ENCODE peak calls at places on chromosomes 3 and 15, in seven cellular contexts. W is GM23248, D is hepatocyte, T is GM23338, H is PC-3, I is HCT116, X is MM.1S. U is an unnamed sample. For H3K27me3, the result is how much of the 10 kb centered on the place peaks cover.

GRCh38 chr3:77869423-77869822 is 829.5 kb downstream of the ROBO2 start:
- DNase-seq in W (no peak), D (no peak), T (no peak), H (no peak), I (no peak), X (no peak), U (no peak)

GRCh38 chr15:93162560-93162959 is 73.5 kb upstream of the RGMA start:
- DNase-seq in W (no peak), D (no peak), T (peak), H (no peak), I (no peak), X (no peak), U (no peak)

GRCh38 chr15:79582650-79583049 is 150.5 kb downstream of the MINAR1 start:
- DNase-seq in W (no peak), D (no peak), T (no peak), H (no peak), I (no peak), X (no peak), U (no peak)

GRCh38 chr3:62722344-62722743 is 152.9 kb downstream of the CADPS start:
- DNase-seq in W (no peak), D (no peak), T (no peak), H (no peak), I (no peak), X (no peak), U (no peak)

GRCh38 chr3:155744626-155745324 is at the start of gene PLCH1:
- DNase-seq in W (peak), D (peak), T (peak), H (peak), I (peak), X (no peak), U (peak)

GRCh38 chr3:99776516-99777209 is 41.0 kb upstream of the CMSS1 start:
- DNase-seq in W (no peak), D (no peak), T (no peak), H (peak), I (no peak), X (no peak), U (no peak)

GRCh38 chr3:160953681-160954080 is 151.5 kb downstream of the B3GALNT1 start:
- DNase-seq in W (no peak), D (no peak), T (no peak), H (no peak), I (no peak), X (no peak), U (no peak)

GRCh38 chr3:177618873-177619771 is 421.8 kb upstream of the TBL1XR1 start:
- DNase-seq in W (peak), D (no peak), T (no peak), H (peak), I (no peak), X (no peak), U (no peak)

GRCh38 chr15:51144021-51144532 is 49.4 kb upstream of the TNFAIP8L3 start:
- DNase-seq in W (peak), D (no peak), T (peak), H (peak), I (peak), X (no peak), U (no peak)

GRCh38 chr15:38605744-38606143 is 41.1 kb upstream of the RASGRP1 start:
- DNase-seq in W (peak), D (no peak), T (no peak), H (no peak), I (no peak), X (no peak), U (no peak)

GRCh38 chr15:64452988-64453688 is 7.2 kb upstream of the ZNF609 start:
- DNase-seq in W (no peak), D (no peak), T (no peak), H (no peak), I (no peak), X (no peak), U (peak)

GRCh38 chr15:25858952-25859760 is 4.0 kb downstream of the ATP10A start:
- DNase-seq in W (no peak), D (no peak), T (no peak), H (no peak), I (no peak), X (no peak), U (no peak)

GRCh38 chr3:38738630-38739395 is 77.2 kb downstream of the SCN10A start:
- DNase-seq in W (peak), D (peak), T (peak), H (peak), I (peak), X (peak), U (peak)

GRCh38 chr15:94524565-94524964 is 293.2 kb downstream of the MCTP2 start:
- DNase-seq in W (no peak), D (peak), T (no peak), H (no peak), I (peak), X (no peak), U (no peak)

GRCh38 chr3:14428087-14429067 is 26.0 kb downstream of the SLC6A6 start:
- DNase-seq in W (no peak), D (no peak), T (no peak), H (no peak), I (no peak), X (no peak), U (no peak)

GRCh38 chr3:23713641-23714040 is 92.1 kb upstream of the UBE2E1 start:
- DNase-seq in W (peak), D (no peak), T (no peak), H (no peak), I (no peak), X (no peak), U (no peak)

GRCh38 chr3:186173202-186173815 is 64.4 kb upstream of the ETV5 start:
- DNase-seq in W (no peak), D (no peak), T (no peak), H (no peak), I (no peak), X (no peak), U (no peak)

GRCh38 chr3:106609666-106610301 is 741.0 kb upstream of the CBLB start:
- DNase-seq in W (peak), D (peak), T (peak), H (peak), I (peak), X (peak), U (peak)

GRCh38 chr15:24898715-24899278 is 56.0 kb upstream of the SNRPN start:
- DNase-seq in W (no peak), D (no peak), T (peak), H (no peak), I (no peak), X (no peak), U (peak)

GRCh38 chr3:101223016-101223415 is 97.4 kb downstream of the IMPG2 start:
- DNase-seq in W (peak), D (no peak), T (no peak), H (no peak), I (no peak), X (no peak), U (no peak)

GRCh38 chr3:197006446-197006845 is 23.2 kb downstream of the MELTF start:
- DNase-seq in W (no peak), D (no peak), T (no peak), H (no peak), I (no peak), X (no peak), U (no peak)

GRCh38 chr15:83973816-83974215 is 261.8 kb upstream of the GOLGA6L4 start:
- DNase-seq in W (peak), D (no peak), T (peak), H (peak), I (no peak), X (no peak), U (no peak)

GRCh38 chr3:16362781-16363180 is 97.8 kb downstream of the OXNAD1 start:
- DNase-seq in W (peak), D (no peak), T (no peak), H (no peak), I (no peak), X (no peak), U (no peak)

GRCh38 chr3:126125781-126126251 is 41.9 kb upstream of the SLC41A3 start:
- DNase-seq in W (no peak), D (no peak), T (no peak), H (no peak), I (no peak), X (no peak), U (no peak)

GRCh38 chr3:129994883-129995559 is 20.5 kb downstream of the TRH start:
- DNase-seq in W (no peak), D (no peak), T (no peak), H (no peak), I (no peak), X (no peak), U (no peak)

GRCh38 chr15:95946241-95946640 is 384.3 kb upstream of the NR2F2 start:
- DNase-seq in W (peak), D (no peak), T (no peak), H (no peak), I (no peak), X (no peak), U (no peak)

GRCh38 chr3:132033471-132033870 is 1.3 kb downstream of the CPNE4 start:
- DNase-seq in W (no peak), D (no peak), T (peak), H (no peak), I (no peak), X (no peak), U (peak)

GRCh38 chr3:4524423-4524769 is 31.2 kb downstream of the ITPR1 start:
- DNase-seq in W (peak), D (no peak), T (no peak), H (peak), I (no peak), X (no peak), U (no peak)

GRCh38 chr15:95558916-95559315 is 771.6 kb upstream of the NR2F2 start:
- DNase-seq in W (peak), D (no peak), T (no peak), H (peak), I (no peak), X (no peak), U (no peak)

GRCh38 chr3:184679056-184679502 is 32.8 kb downstream of the MAGEF1 start:
- DNase-seq in W (no peak), D (peak), T (peak), H (no peak), I (no peak), X (no peak), U (peak)

GRCh38 chr3:49903451-49904424 is at the start of gene MST1R:
- DNase-seq in W (peak), D (peak), T (peak), H (peak), I (peak), X (peak), U (peak)

GRCh38 chr3:32934150-32934742 is 17.2 kb upstream of the CCR4 start:
- DNase-seq in W (peak), D (peak), T (peak), H (peak), I (peak), X (peak), U (peak)

GRCh38 chr3:113264249-113264648 is 52.9 kb downstream of the BOC start:
- DNase-seq in W (no peak), D (no peak), T (peak), H (no peak), I (no peak), X (no peak), U (peak)

GRCh38 chr3:113261996-113262665 is 50.8 kb downstream of the BOC start:
- DNase-seq in W (peak), D (no peak), T (no peak), H (no peak), I (no peak), X (no peak), U (no peak)

GRCh38 chr3:113263020-113263419 is 51.7 kb downstream of the BOC start:
- DNase-seq in W (no peak), D (no peak), T (no peak), H (no peak), I (no peak), X (no peak), U (no peak)

GRCh38 chr3:113258311-113258710 is 47.0 kb downstream of the BOC start:
- DNase-seq in W (peak), D (no peak), T (peak), H (no peak), I (no peak), X (no peak), U (no peak)

DNA sequence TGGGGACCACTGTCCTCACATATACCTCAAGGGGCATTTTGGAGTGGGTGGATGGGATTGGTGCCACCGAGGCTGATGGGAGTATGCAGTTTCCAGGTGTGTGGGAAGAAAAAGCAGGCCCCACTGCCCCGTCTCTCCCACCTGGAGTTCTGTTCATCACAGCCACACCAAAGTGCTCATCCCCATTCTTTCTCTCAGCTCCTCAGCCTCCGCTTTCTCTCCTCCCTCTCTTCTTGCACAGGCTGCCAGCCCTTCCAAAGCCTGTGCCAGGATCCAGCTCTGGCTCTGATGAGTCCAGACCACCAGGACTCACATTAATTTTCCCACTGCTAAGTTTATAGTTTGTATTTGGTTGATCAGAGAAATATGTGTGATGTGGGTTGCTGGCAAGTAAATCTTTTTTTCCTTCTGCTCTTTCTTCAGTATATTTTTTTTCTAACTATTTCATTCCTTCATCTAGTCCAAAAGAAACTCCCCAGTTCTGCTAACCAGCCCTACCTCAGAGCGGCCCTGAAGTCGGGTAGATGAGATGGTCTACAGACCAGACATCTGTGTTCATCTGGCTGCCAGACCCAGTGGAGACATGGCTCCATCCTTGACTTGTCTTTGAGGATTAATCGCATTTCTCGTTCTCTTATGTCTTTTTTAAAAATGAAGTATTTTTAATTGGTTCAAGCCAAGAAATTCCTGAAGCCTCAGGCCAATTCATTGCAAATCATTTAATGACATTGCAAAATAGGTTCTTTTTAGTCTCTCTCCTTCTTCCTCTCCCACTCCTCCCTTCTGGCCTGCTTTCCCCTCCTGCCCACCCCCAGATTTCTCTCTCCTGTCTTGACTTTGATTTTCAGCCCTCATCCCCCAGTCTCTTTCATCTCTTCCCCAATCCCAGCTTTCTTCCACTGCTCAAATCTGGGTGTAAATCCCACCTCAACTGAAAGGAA is 49.9 kb downstream of the BOC start:
- DNase-seq in W (no peak), D (no peak), T (no peak), H (no peak), I (no peak), X (no peak), U (no peak)
- TF ChIP-seq EZH2 in W (no peak), D (no peak), T (no peak), H (no peak), I (no peak), X (no peak), U (no peak)

GRCh38 chr3:150775001-150775599 is 12.1 kb upstream of the SIAH2 start:
- DNase-seq in W (peak), D (no peak), T (no peak), H (no peak), I (no peak), X (no peak), U (no peak)

GRCh38 chr3:150771600-150771999 is 8.6 kb upstream of the SIAH2 start:
- DNase-seq in W (no peak), D (no peak), T (peak), H (no peak), I (no peak), X (no peak), U (no peak)

GRCh38 chr3:150766742-150767141 is 3.8 kb upstream of the SIAH2 start:
- DNase-seq in W (no peak), D (no peak), T (no peak), H (no peak), I (no peak), X (no peak), U (no peak)

GRCh38 chr3:150773616-150774192 is 10.7 kb upstream of the SIAH2 start:
- DNase-seq in W (no peak), D (no peak), T (no peak), H (no peak), I (no peak), X (no peak), U (no peak)

DNA sequence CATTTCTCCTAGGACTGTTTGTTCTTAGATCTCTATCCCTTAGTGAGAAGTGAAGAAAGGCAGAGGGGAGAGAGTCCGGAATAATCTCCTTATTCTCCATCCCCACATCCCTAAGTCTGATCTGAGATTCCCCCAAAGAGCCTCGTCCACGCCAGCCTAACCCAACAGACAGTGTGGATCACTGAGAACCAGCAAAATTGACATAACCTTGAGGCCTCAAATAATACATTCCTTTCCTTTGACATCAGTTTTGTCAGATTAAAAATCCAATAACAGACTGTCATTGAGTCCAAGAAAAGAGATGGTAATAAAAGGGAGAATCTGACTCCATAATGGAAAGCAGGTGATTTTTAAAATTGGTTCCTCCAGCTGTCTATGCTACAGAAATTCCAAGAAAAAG is 7.7 kb upstream of the SIAH2 start:
- DNase-seq in W (no peak), D (no peak), T (no peak), H (no peak), I (no peak), X (no peak), U (no peak)
- H3K27me3 ChIP-seq in W (under half), D (under half), T (under half), H (under half), I (under half), X (under half), U (under half)

GRCh38 chr15:36880913-36881290 is 219.4 kb downstream of the MEIS2 start:
- DNase-seq in W (no peak), D (no peak), T (no peak), H (no peak), I (no peak), X (no peak), U (no peak)

GRCh38 chr15:36882487-36883108 is 217.8 kb downstream of the MEIS2 start:
- DNase-seq in W (peak), D (no peak), T (peak), H (peak), I (no peak), X (no peak), U (peak)

GRCh38 chr15:36879568-36880225 is 220.7 kb downstream of the MEIS2 start:
- DNase-seq in W (no peak), D (no peak), T (peak), H (no peak), I (no peak), X (no peak), U (peak)

GRCh38 chr15:36878745-36879262 is 221.5 kb downstream of the MEIS2 start:
- DNase-seq in W (no peak), D (no peak), T (peak), H (no peak), I (no peak), X (no peak), U (peak)

DNA sequence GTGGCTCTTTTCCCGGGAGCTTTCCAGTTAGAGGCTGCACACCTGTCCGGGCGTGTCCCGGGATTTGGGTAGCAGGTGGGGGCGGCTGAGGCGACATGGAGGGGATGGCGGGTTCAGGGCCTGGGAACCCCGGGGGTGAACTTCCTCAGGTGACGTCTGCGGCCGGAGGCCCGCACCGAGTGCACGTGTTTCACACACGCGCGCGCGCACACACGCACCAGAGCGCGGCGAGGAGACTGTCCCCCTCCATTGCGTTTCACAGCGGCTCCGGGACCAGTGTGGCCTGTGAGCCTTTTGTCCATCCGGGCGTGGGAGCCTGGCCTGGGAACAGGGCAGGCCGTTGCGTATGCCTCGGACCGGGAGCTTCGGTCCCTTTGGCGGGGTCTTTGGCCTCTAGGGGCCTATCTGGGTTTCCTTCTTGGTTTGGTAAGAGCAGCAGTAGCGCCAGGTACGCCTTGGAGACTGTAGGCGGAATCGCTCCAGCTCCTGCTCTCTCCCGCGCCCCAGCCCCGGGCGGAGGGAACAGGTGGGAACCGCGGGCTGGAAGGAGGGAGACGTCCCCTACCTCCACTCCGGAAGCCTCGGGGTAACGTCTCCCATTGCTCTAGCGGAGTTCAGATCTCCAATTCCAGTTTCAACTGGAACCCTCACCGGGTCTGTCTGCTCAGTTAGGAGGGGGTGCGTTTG is 220.0 kb downstream of the MEIS2 start:
- DNase-seq in W (no peak), D (no peak), T (peak), H (no peak), I (no peak), X (no peak), U (peak)
- TF ChIP-seq EZH2phosphoT487 in W (no peak), D (peak), T (no peak), H (no peak), I (no peak), X (no peak), U (peak)

GRCh38 chr15:52782514-52782913 is 7.6 kb downstream of the ONECUT1 start:
- DNase-seq in W (no peak), D (no peak), T (no peak), H (no peak), I (no peak), X (no peak), U (no peak)

GRCh38 chr15:52784799-52785671 is 5.1 kb downstream of the ONECUT1 start:
- DNase-seq in W (no peak), D (no peak), T (peak), H (no peak), I (no peak), X (no peak), U (peak)

GRCh38 chr15:52785672-52786406 is 4.3 kb downstream of the ONECUT1 start:
- DNase-seq in W (no peak), D (no peak), T (peak), H (no peak), I (no peak), X (no peak), U (peak)

GRCh38 chr15:52783929-52784798 is 6.0 kb downstream of the ONECUT1 start:
- DNase-seq in W (no peak), D (peak), T (peak), H (no peak), I (no peak), X (no peak), U (peak)

DNA sequence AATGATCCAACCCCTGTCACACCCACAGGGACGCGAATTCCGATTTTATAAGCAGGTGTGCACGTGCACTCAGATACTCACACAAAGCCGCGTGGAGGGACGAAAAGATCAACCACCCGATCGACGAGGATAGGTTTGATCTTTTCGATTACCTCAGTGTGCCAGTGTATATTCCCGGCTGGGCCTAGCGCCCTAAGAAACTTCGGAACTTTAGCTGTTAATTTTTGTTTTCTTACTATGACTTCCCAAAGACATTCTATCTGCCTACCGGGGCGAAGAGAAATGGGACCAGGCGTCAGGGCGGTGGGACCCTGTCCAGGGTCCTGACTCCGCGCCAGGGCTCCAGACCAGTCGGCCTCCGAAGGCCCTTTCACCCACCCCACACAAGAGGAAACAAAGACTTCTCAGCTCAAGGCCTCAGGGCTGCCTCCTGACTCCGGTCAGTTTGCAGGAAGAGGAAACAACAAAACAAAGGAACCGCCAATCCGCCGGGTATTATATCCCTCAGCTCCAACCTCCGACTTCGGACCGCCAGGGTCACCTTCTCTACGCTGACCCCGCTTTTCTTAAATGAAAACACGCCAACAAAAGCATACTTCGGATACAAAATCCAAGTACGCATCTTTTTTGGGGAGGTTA is 6.8 kb downstream of the ONECUT1 start:
- DNase-seq in W (no peak), D (peak), T (peak), H (no peak), I (no peak), X (no peak), U (peak)
- TF ChIP-seq EZH2 in W (peak), D (peak), T (peak), H (no peak), I (no peak), X (no peak), U (no peak)

U was measured in neural progenitor cell.